ENCODE peak calls at places on chromosomes 13 and 19, in ten cellular contexts. X, H, S, Q, J, W, E, D, A and V are unnamed samples.

GRCh38 chr19:34313188-34313587 is 51.8 kb upstream of the GPI start:
- DNase-seq in A (no peak), X (no peak), H (no peak), W (no peak), S (no peak), E (no peak), Q (peak), D (peak), J (no peak), V (peak)

GRCh38 chr19:29781582-29782580 is 29.9 kb upstream of the CCNE1 start:
- DNase-seq in D (no peak), J (no peak), S (no peak), E (no peak), W (no peak), X (no peak), Q (no peak), A (no peak), H (no peak), V (no peak)

GRCh38 chr19:39157275-39157996 is 31.9 kb downstream of the PAK4 start:
- DNase-seq in D (no peak), Q (peak), E (no peak), X (no peak), W (no peak), J (no peak), S (no peak), H (no peak), A (no peak), V (no peak)

GRCh38 chr19:46221981-46222610 is 7.4 kb upstream of the IGFL1 start:
- DNase-seq in Q (peak), A (no peak), J (no peak), H (no peak), D (peak), E (peak), X (no peak), W (peak), S (no peak), V (no peak)

GRCh38 chr13:76164290-76164689 is 528.2 kb downstream of the LMO7 start:
- DNase-seq in E (no peak), S (no peak), Q (no peak), J (no peak), X (no peak), D (peak), H (no peak), W (no peak), A (no peak), V (no peak)

GRCh38 chr19:38543807-38544568 is 73.8 kb downstream of the MAP4K1 start:
- DNase-seq in Q (peak), H (no peak), W (peak), X (peak), J (no peak), D (peak), E (peak), S (no peak), A (no peak), V (peak)

GRCh38 chr19:2289714-2290435 is 7.9 kb upstream of the PEAK3 start:
- DNase-seq in X (peak), H (no peak), S (no peak), A (peak), Q (no peak), E (no peak), D (no peak), J (peak), W (no peak), V (no peak)

GRCh38 chr13:60583911-60584753 is 187.1 kb downstream of the TDRD3 start:
- DNase-seq in J (no peak), X (peak), E (no peak), S (no peak), A (no peak), H (no peak), Q (peak), W (no peak), D (peak), V (peak)

GRCh38 chr13:51815848-51816247 is 11.9 kb upstream of the DHRS12 start:
- DNase-seq in D (no peak), A (no peak), Q (no peak), J (no peak), W (peak), X (no peak), H (no peak), E (no peak), S (no peak), V (no peak)

GRCh38 chr19:40567750-40568494 is 8.8 kb upstream of the SHKBP1 start:
- DNase-seq in Q (no peak), D (no peak), S (no peak), H (no peak), E (no peak), J (no peak), A (no peak), W (no peak), X (no peak), V (no peak)

GRCh38 chr13:40963927-40964326 is 55.2 kb downstream of the ELF1 start:
- DNase-seq in Q (peak), E (no peak), D (no peak), A (no peak), J (no peak), S (no peak), W (no peak), H (no peak), X (no peak), V (no peak)

GRCh38 chr13:47289578-47289977 is 392.7 kb upstream of the HTR2A start:
- DNase-seq in W (no peak), S (no peak), H (no peak), Q (no peak), J (no peak), A (no peak), E (no peak), X (no peak), D (no peak), V (no peak)